ENCODE peak calls at places on chromosomes 16 and 17, in seven cellular contexts. One of them, this sample, is unnamed.

GRCh38 chr17:38397227-38397626 is 31.0 kb upstream of the ARHGAP23 start:
- DNase-seq in cardiac fibroblast: no peak
- DNase-seq in A549: no peak
- DNase-seq in fibroblast of mammary gland: no peak
- DNase-seq in ascending aorta: no peak
- DNase-seq in HCT116: no peak
- DNase-seq in prostate gland: no peak
- DNase-seq in this sample: no peak

GRCh38 chr17:39450051-39450450 is 1.0 kb downstream of the MED1 start:
- DNase-seq in cardiac fibroblast: no peak
- DNase-seq in A549: no peak
- DNase-seq in fibroblast of mammary gland: peak; percentile 16
- DNase-seq in ascending aorta: no peak
- DNase-seq in HCT116: no peak
- DNase-seq in prostate gland: no peak
- DNase-seq in this sample: no peak

GRCh38 chr16:58329147-58329546 is 34.3 kb upstream of the PRSS54 start:
- DNase-seq in cardiac fibroblast: peak; percentile 52
- DNase-seq in A549: no peak
- DNase-seq in fibroblast of mammary gland: peak; percentile 50
- DNase-seq in ascending aorta: no peak
- DNase-seq in HCT116: no peak
- DNase-seq in prostate gland: no peak
- DNase-seq in this sample: peak; percentile 62

GRCh38 chr17:75492555-75493168 is 22.7 kb downstream of the CASKIN2 start:
- DNase-seq in cardiac fibroblast: no peak
- DNase-seq in A549: no peak
- DNase-seq in fibroblast of mammary gland: no peak
- DNase-seq in ascending aorta: no peak
- DNase-seq in HCT116: no peak
- DNase-seq in prostate gland: no peak
- DNase-seq in this sample: no peak

GRCh38 chr16:86891121-86891520 is 312.8 kb downstream of the FOXL1 start:
- DNase-seq in cardiac fibroblast: no peak
- DNase-seq in A549: no peak
- DNase-seq in fibroblast of mammary gland: no peak
- DNase-seq in ascending aorta: no peak
- DNase-seq in HCT116: no peak
- DNase-seq in prostate gland: no peak
- DNase-seq in this sample: no peak

GRCh38 chr17:72720494-72720825 is 372.0 kb downstream of the SLC39A11 start:
- DNase-seq in cardiac fibroblast: no peak
- DNase-seq in A549: no peak
- DNase-seq in fibroblast of mammary gland: no peak
- DNase-seq in ascending aorta: no peak
- DNase-seq in HCT116: no peak
- DNase-seq in prostate gland: no peak
- DNase-seq in this sample: no peak

GRCh38 chr17:68533887-68534700 is 21.9 kb downstream of the PRKAR1A start:
- DNase-seq in cardiac fibroblast: peak; percentile 59
- DNase-seq in A549: no peak
- DNase-seq in fibroblast of mammary gland: peak; percentile 89
- DNase-seq in ascending aorta: no peak
- DNase-seq in HCT116: no peak
- DNase-seq in prostate gland: no peak
- DNase-seq in this sample: peak; percentile 31

GRCh38 chr17:17325228-17325627 is 22.1 kb downstream of the NT5M start:
- DNase-seq in cardiac fibroblast: no peak
- DNase-seq in A549: no peak
- DNase-seq in fibroblast of mammary gland: no peak
- DNase-seq in ascending aorta: no peak
- DNase-seq in HCT116: no peak
- DNase-seq in prostate gland: no peak
- DNase-seq in this sample: no peak

GRCh38 chr16:30948087-30948955 is 547 bp upstream of the ORAI3 start:
- DNase-seq in cardiac fibroblast: peak; percentile 98
- DNase-seq in A549: peak; percentile 87
- DNase-seq in fibroblast of mammary gland: peak; percentile 97
- DNase-seq in ascending aorta: peak; percentile 86
- DNase-seq in HCT116: peak; percentile 92
- DNase-seq in prostate gland: peak; percentile 90
- DNase-seq in this sample: peak; percentile 89

GRCh38 chr17:77373298-77374169 is 232.8 kb downstream of the SEC14L1 start:
- DNase-seq in cardiac fibroblast: no peak
- DNase-seq in A549: no peak
- DNase-seq in fibroblast of mammary gland: no peak
- DNase-seq in ascending aorta: no peak
- DNase-seq in HCT116: no peak
- DNase-seq in prostate gland: no peak
- DNase-seq in this sample: no peak

GRCh38 chr16:89005201-89006035 is 28.4 kb upstream of the CBFA2T3 start:
- DNase-seq in cardiac fibroblast: no peak
- DNase-seq in A549: no peak
- DNase-seq in fibroblast of mammary gland: no peak
- DNase-seq in ascending aorta: no peak
- DNase-seq in HCT116: no peak
- DNase-seq in prostate gland: no peak
- DNase-seq in this sample: no peak

GRCh38 chr17:73628642-73629552 is 15.3 kb downstream of the SDK2 start:
- DNase-seq in cardiac fibroblast: no peak
- DNase-seq in A549: no peak
- DNase-seq in fibroblast of mammary gland: peak; percentile 67
- DNase-seq in ascending aorta: no peak
- DNase-seq in HCT116: no peak
- DNase-seq in prostate gland: no peak
- DNase-seq in this sample: peak; percentile 55

GRCh38 chr17:34397265-34397664 is 34.2 kb upstream of the CCL1 start:
- DNase-seq in cardiac fibroblast: no peak
- DNase-seq in A549: no peak
- DNase-seq in fibroblast of mammary gland: no peak
- DNase-seq in ascending aorta: no peak
- DNase-seq in HCT116: no peak
- DNase-seq in prostate gland: no peak
- DNase-seq in this sample: no peak

GRCh38 chr16:4297480-4297879 is 18.4 kb upstream of the GLIS2 start:
- DNase-seq in cardiac fibroblast: no peak
- DNase-seq in A549: no peak
- DNase-seq in fibroblast of mammary gland: no peak
- DNase-seq in ascending aorta: no peak
- DNase-seq in HCT116: no peak
- DNase-seq in prostate gland: no peak
- DNase-seq in this sample: no peak

GRCh38 chr16:4293822-4294457 is 21.1 kb upstream of the TFAP4 start:
- DNase-seq in cardiac fibroblast: peak; percentile 61
- DNase-seq in A549: peak; percentile 50
- DNase-seq in fibroblast of mammary gland: peak; percentile 76
- DNase-seq in ascending aorta: no peak
- DNase-seq in HCT116: no peak
- DNase-seq in prostate gland: peak; percentile 64
- DNase-seq in this sample: peak; percentile 40

GRCh38 chr16:4301177-4301576 is 14.7 kb upstream of the GLIS2 start:
- DNase-seq in cardiac fibroblast: no peak
- DNase-seq in A549: no peak
- DNase-seq in fibroblast of mammary gland: no peak
- DNase-seq in ascending aorta: no peak
- DNase-seq in HCT116: no peak
- DNase-seq in prostate gland: no peak
- DNase-seq in this sample: no peak

GRCh38 chr16:4301968-4302367 is 13.9 kb upstream of the GLIS2 start:
- DNase-seq in cardiac fibroblast: no peak
- DNase-seq in A549: no peak
- DNase-seq in fibroblast of mammary gland: no peak
- DNase-seq in ascending aorta: no peak
- DNase-seq in HCT116: no peak
- DNase-seq in prostate gland: no peak
- DNase-seq in this sample: no peak

GRCh38 chr16:4298761-4299522 is 16.9 kb upstream of the GLIS2 start:
- DNase-seq in cardiac fibroblast: peak; percentile 94
- DNase-seq in A549: peak; percentile 97
- DNase-seq in fibroblast of mammary gland: peak; percentile 91
- DNase-seq in ascending aorta: no peak
- DNase-seq in HCT116: peak; percentile 80
- DNase-seq in prostate gland: peak; percentile 69
- DNase-seq in this sample: peak; percentile 91
- H3K4me3 ChIP-seq in cardiac fibroblast: peak overlapping the region; percentile 10
- H3K4me3 ChIP-seq in A549: peak overlapping the region; percentile 11
- H3K4me3 ChIP-seq in fibroblast of mammary gland: peak overlapping the region; percentile 5
- H3K4me3 ChIP-seq in ascending aorta: peak overlapping the region; percentile 16
- H3K4me3 ChIP-seq in HCT116: peak overlapping the region; percentile 28
- H3K4me3 ChIP-seq in prostate gland: no peak overlapping the region
- H3K4me3 ChIP-seq in this sample: no peak overlapping the region

DNA sequence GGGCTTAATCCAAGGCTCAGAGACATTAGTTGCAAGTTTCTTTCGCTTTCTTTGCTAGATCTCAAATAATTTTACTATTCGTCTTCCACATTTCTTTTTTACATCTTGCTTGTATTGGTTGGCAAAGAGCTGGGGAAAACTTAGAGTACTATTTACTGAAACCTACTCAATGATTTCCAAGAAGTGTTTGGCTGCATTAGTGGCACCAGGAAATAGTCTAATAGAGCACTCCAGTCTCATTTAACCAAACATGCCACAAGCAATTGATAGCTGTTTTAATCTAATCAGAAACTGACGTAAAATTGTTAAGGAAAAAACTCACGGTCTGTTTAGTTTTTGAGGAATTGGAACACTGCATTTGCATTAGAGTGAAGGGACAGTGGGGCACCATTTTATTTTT is 29.0 kb downstream of the NUP93 start:
- DNase-seq in cardiac fibroblast: no peak
- DNase-seq in A549: no peak
- DNase-seq in fibroblast of mammary gland: no peak
- DNase-seq in ascending aorta: no peak
- DNase-seq in HCT116: no peak
- DNase-seq in prostate gland: no peak
- DNase-seq in this sample: no peak
- H3K4me3 ChIP-seq in cardiac fibroblast: no peak overlapping the region
- H3K4me3 ChIP-seq in A549: no peak overlapping the region
- H3K4me3 ChIP-seq in fibroblast of mammary gland: no peak overlapping the region
- H3K4me3 ChIP-seq in ascending aorta: peak overlapping the region; percentile 24
- H3K4me3 ChIP-seq in HCT116: no peak overlapping the region
- H3K4me3 ChIP-seq in prostate gland: no peak overlapping the region
- H3K4me3 ChIP-seq in this sample: no peak overlapping the region

DNA sequence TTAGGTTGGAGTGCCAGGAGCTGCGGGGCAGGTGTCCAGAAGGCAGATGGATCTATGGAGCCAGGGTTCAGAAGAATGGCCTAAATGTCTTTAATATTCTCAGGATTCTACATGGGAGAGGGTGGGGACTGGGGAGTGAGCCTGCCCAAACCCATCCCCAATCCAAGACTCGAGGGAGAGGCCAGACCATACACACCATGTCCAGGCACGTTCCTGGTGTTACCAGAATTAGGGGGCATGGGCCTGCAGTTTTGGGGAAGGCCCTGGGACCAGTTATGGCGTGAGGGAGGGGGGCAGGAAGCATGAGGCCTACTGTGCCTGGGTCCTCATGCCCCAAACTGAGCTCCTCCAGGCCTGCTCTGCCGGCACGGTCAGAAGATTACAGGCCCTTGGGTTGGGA is 1.9 kb downstream of the TAX1BP3 start:
- DNase-seq in cardiac fibroblast: no peak
- DNase-seq in A549: no peak
- DNase-seq in fibroblast of mammary gland: no peak
- DNase-seq in ascending aorta: no peak
- DNase-seq in HCT116: no peak
- DNase-seq in prostate gland: peak; percentile 37
- DNase-seq in this sample: peak; percentile 65
- H3K4me3 ChIP-seq in cardiac fibroblast: peak overlapping the region; percentile 95
- H3K4me3 ChIP-seq in A549: peak overlapping the region; percentile 82
- H3K4me3 ChIP-seq in fibroblast of mammary gland: no peak overlapping the region
- H3K4me3 ChIP-seq in ascending aorta: peak overlapping the region; percentile 99
- H3K4me3 ChIP-seq in HCT116: no peak overlapping the region
- H3K4me3 ChIP-seq in prostate gland: no peak overlapping the region
- H3K4me3 ChIP-seq in this sample: peak overlapping the region; percentile 19

GRCh38 chr16:20301840-20302239 is 25.5 kb downstream of the GP2 start:
- DNase-seq in cardiac fibroblast: peak; percentile 6
- DNase-seq in A549: no peak
- DNase-seq in fibroblast of mammary gland: no peak
- DNase-seq in ascending aorta: no peak
- DNase-seq in HCT116: no peak
- DNase-seq in prostate gland: no peak
- DNase-seq in this sample: no peak
- H3K4me3 ChIP-seq in cardiac fibroblast: no peak overlapping the region
- H3K4me3 ChIP-seq in A549: no peak overlapping the region
- H3K4me3 ChIP-seq in fibroblast of mammary gland: no peak overlapping the region
- H3K4me3 ChIP-seq in ascending aorta: no peak overlapping the region
- H3K4me3 ChIP-seq in HCT116: no peak overlapping the region
- H3K4me3 ChIP-seq in prostate gland: no peak overlapping the region
- H3K4me3 ChIP-seq in this sample: no peak overlapping the region

DNA sequence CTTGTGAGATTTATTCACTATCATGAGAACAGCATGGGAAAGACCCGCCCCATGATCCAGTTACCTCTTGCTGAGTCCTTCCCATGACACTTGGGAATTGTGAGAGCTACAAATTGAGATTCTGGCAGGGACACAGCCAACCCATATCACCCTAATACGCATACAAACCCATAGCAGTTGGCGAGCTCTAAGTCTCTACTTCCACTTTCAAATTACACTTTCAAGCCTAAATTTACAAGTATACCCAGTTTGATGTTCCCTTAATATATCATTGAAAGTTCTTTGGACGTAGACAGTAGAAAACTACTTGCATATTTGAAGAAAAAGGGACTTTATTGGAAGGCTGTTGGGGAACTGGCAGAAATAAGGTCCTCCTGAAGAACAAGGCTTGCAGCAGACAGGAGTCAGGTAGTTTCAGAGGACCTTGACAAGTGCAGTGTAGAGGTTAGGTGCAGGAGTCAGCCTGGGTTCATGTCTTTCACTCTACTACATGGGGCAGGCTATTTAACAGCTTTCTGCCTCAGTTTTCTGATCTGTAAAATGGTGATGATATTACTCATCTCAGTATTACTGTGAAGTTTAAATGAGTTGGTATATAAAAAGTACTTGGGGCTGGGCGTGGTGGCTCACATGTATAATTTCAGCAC is 107.9 kb upstream of the EEF2KMT start:
- DNase-seq in cardiac fibroblast: no peak
- DNase-seq in A549: no peak
- DNase-seq in fibroblast of mammary gland: no peak
- DNase-seq in ascending aorta: no peak
- DNase-seq in HCT116: no peak
- DNase-seq in prostate gland: no peak
- DNase-seq in this sample: no peak
- H3K4me3 ChIP-seq in cardiac fibroblast: no peak overlapping the region
- H3K4me3 ChIP-seq in A549: no peak overlapping the region
- H3K4me3 ChIP-seq in fibroblast of mammary gland: no peak overlapping the region
- H3K4me3 ChIP-seq in ascending aorta: no peak overlapping the region
- H3K4me3 ChIP-seq in HCT116: no peak overlapping the region
- H3K4me3 ChIP-seq in prostate gland: no peak overlapping the region
- H3K4me3 ChIP-seq in this sample: no peak overlapping the region

DNA sequence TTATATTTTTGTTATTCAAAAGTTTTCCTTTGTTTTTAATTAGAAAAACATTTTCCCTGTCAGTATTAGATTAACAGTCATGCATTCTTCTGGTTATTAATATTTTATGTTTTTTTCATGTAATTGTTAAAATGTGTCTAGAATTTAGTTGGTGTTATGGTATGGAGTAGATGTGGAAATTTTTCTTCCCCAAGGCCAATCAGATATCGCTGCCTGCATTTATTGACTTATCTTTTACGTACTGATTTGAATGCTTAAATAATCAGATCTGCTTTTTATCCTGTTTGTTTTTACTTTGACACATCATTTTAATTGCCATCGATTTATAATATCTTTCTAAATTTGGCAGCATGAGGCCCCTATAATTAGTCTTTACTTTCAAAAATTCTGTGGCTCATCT is 13.6 kb downstream of the FTO start:
- DNase-seq in cardiac fibroblast: no peak
- DNase-seq in A549: no peak
- DNase-seq in fibroblast of mammary gland: no peak
- DNase-seq in ascending aorta: no peak
- DNase-seq in HCT116: no peak
- DNase-seq in prostate gland: no peak
- DNase-seq in this sample: no peak
- H3K4me3 ChIP-seq in cardiac fibroblast: no peak overlapping the region
- H3K4me3 ChIP-seq in A549: no peak overlapping the region
- H3K4me3 ChIP-seq in fibroblast of mammary gland: no peak overlapping the region
- H3K4me3 ChIP-seq in ascending aorta: no peak overlapping the region
- H3K4me3 ChIP-seq in HCT116: no peak overlapping the region
- H3K4me3 ChIP-seq in prostate gland: no peak overlapping the region
- H3K4me3 ChIP-seq in this sample: no peak overlapping the region

This sample was measured in bronchial epithelial cell.